ENCODE peak calls at places on chromosomes 16 and 17, in seven cellular contexts. A is iPS-NIHi11, K is NCI-H460, M is head of caudate nucleus, P is neural progenitor cell, Y is SK-N-MC, J is EL. T is an unnamed sample.

GRCh38 chr17:61076649-61077048 is 323.0 kb upstream of the TBX2 start:
- DNase-seq in A (no peak), K (no peak), M (no peak), P (no peak), Y (no peak), J (no peak), T (no peak)

GRCh38 chr16:11205754-11206459 is 50.1 kb downstream of the SOCS1 start:
- DNase-seq in A (no peak), K (no peak), M (no peak), P (no peak), Y (no peak), J (peak), T (no peak)

GRCh38 chr16:66429290-66429962 is 2.3 kb downstream of the BEAN1 start:
- DNase-seq in A (no peak), K (no peak), M (no peak), P (peak), Y (no peak), J (no peak), T (no peak)

GRCh38 chr17:39224778-39225307 is 902 bp downstream of the STAC2 start:
- DNase-seq in A (no peak), K (no peak), M (peak), P (peak), Y (no peak), J (no peak), T (no peak)

GRCh38 chr16:3158014-3158497 is 23.2 kb downstream of the ZNF213 start:
- DNase-seq in A (no peak), K (no peak), M (no peak), P (peak), Y (no peak), J (peak), T (no peak)

GRCh38 chr17:68297168-68297567 is 5.9 kb downstream of the ARSG start:
- DNase-seq in A (no peak), K (no peak), M (no peak), P (no peak), Y (no peak), J (no peak), T (no peak)

GRCh38 chr17:41823580-41823979 is 10.8 kb downstream of the FKBP10 start:
- DNase-seq in A (no peak), K (no peak), M (no peak), P (no peak), Y (no peak), J (no peak), T (no peak)

GRCh38 chr16:84507011-84507982 is 2.8 kb upstream of the MEAK7 start:
- DNase-seq in A (no peak), K (no peak), M (no peak), P (no peak), Y (no peak), J (no peak), T (no peak)

GRCh38 chr16:2751577-2752034 is 832 bp upstream of the SRRM2 start:
- DNase-seq in A (peak), K (no peak), M (no peak), P (no peak), Y (no peak), J (no peak), T (peak)

GRCh38 chr16:68823401-68823800 is 19.9 kb upstream of the TANGO6 start:
- DNase-seq in A (peak), K (no peak), M (no peak), P (peak), Y (no peak), J (peak), T (no peak)

GRCh38 chr16:58099097-58099955 is 29.9 kb downstream of the CFAP20 start:
- DNase-seq in A (no peak), K (no peak), M (no peak), P (no peak), Y (no peak), J (no peak), T (no peak)

GRCh38 chr17:75242461-75243042 is 18.9 kb downstream of the GGA3 start:
- DNase-seq in A (no peak), K (no peak), M (no peak), P (no peak), Y (no peak), J (no peak), T (no peak)

GRCh38 chr17:15123593-15124590 is 141.2 kb downstream of the PMP22 start:
- DNase-seq in A (no peak), K (no peak), M (no peak), P (no peak), Y (no peak), J (peak), T (no peak)

GRCh38 chr17:74953129-74953687 is 17.5 kb downstream of the OTOP3 start:
- DNase-seq in A (no peak), K (no peak), M (no peak), P (no peak), Y (no peak), J (no peak), T (no peak)